ENCODE peak calls at places on chromosome 2, in seven cellular contexts. D is WTC11; X is Caco-2; S is type B pancreatic cell; C is endothelial cell of umbilical vein; Q is CD4-positive, alpha-beta T cell; M is lung. L is an unnamed sample.

GRCh38 chr2:48607307-48608014 is 10.2 kb upstream of the GTF2A1L start:
- DNase-seq in D (no peak), X (no peak), S (no peak), C (peak), Q (no peak), M (no peak), L (no peak)

GRCh38 chr2:234102112-234102511 is 51.6 kb downstream of the SPP2 start:
- DNase-seq in D (no peak), X (peak), S (no peak), C (no peak), Q (no peak), M (no peak), L (no peak)

GRCh38 chr2:150279673-150280072 is 207.8 kb downstream of the RND3 start:
- DNase-seq in D (no peak), X (no peak), S (no peak), C (peak), Q (no peak), M (no peak), L (no peak)

GRCh38 chr2:17479875-17480274 is 38.4 kb downstream of the RAD51AP2 start:
- DNase-seq in D (no peak), X (peak), S (no peak), C (no peak), Q (no peak), M (no peak), L (no peak)

GRCh38 chr2:122368576-122369243 is 613.3 kb downstream of the TSN start:
- DNase-seq in D (no peak), X (no peak), S (no peak), C (no peak), Q (no peak), M (no peak), L (no peak)

GRCh38 chr2:69333352-69333751 is 53.7 kb downstream of the GFPT1 start:
- DNase-seq in D (no peak), X (no peak), S (no peak), C (no peak), Q (no peak), M (no peak), L (no peak)

GRCh38 chr2:216274194-216274593 is 98.1 kb downstream of the MARCHF4 start:
- DNase-seq in D (no peak), X (no peak), S (no peak), C (no peak), Q (no peak), M (no peak), L (no peak)

GRCh38 chr2:1231664-1232063 is 181.6 kb upstream of the TPO start:
- DNase-seq in D (no peak), X (no peak), S (no peak), C (no peak), Q (no peak), M (no peak), L (no peak)

GRCh38 chr2:189982087-189982486 is 80.4 kb downstream of the MSTN start:
- DNase-seq in D (no peak), X (no peak), S (no peak), C (no peak), Q (no peak), M (no peak), L (no peak)

GRCh38 chr2:5969301-5969700 is 277.1 kb downstream of the SOX11 start:
- DNase-seq in D (no peak), X (no peak), S (no peak), C (no peak), Q (no peak), M (peak), L (no peak)

GRCh38 chr2:60394467-60394866 is 159.0 kb downstream of the BCL11A start:
- DNase-seq in D (no peak), X (no peak), S (no peak), C (no peak), Q (no peak), M (no peak), L (no peak)

GRCh38 chr2:191864623-191865521 is 18.0 kb upstream of the CAVIN2 start:
- DNase-seq in D (no peak), X (no peak), S (no peak), C (peak), Q (no peak), M (no peak), L (no peak)

GRCh38 chr2:181738074-181738473 is 57.8 kb upstream of the NEUROD1 start:
- DNase-seq in D (no peak), X (no peak), S (no peak), C (peak), Q (no peak), M (no peak), L (no peak)

GRCh38 chr2:100990166-100990565 is 11.9 kb upstream of the RPL31 start:
- DNase-seq in D (no peak), X (no peak), S (no peak), C (no peak), Q (no peak), M (no peak), L (no peak)

GRCh38 chr2:31434911-31435310 is 20.4 kb upstream of the XDH start:
- DNase-seq in D (no peak), X (no peak), S (no peak), C (no peak), Q (no peak), M (no peak), L (no peak)
- TF ChIP-seq CTCF in D (no peak), X (no peak), S (no peak), C (no peak), Q (no peak), M (no peak), L (peak)

GRCh38 chr2:106868199-106868598 is 17.8 kb downstream of the ST6GAL2 start:
- DNase-seq in D (peak), X (no peak), S (no peak), C (no peak), Q (no peak), M (no peak), L (no peak)
- TF ChIP-seq CTCF in D (peak), X (no peak), S (peak), C (no peak), Q (no peak), M (no peak), L (peak)

DNA sequence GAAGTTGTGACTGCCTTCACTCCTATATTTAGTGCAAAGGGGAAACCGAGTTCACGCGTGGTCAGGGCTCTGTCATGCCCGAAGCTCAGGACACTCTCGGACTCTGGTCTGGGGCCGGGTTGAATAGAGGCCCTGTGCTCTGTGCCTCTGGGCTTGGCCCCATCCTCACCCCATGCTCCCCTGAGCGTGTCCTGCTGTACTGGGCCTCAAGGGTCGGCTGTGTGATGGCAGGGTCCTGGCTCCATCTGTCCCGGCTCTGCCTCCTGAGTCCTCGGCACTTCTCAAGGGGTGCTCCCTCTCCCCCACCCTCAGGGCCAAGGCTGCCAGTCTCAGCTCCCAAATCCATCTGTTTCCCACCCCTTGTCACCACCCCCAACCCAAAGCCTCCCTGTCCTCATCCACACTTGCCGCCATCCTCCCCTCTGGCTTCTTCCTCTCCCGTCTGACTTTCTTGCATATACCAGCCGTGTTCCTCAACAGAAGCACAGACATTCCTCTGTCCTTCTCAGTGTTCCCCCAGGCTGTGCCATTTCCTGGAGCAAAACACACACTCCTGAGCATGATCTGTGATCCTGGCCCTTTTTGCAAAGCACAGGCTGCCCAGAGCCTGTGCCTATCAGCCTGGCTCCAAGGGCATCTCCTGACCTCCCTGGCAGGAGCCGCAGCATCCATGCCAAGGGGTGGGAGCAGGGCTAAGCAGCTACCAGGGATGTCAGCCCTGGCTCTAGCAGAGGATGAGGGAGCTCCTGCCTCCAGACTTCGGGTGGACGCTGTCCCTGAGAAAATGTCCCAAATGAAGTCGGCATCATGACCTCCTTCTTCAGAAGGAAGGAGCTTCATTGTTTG is 64.2 kb upstream of the OTOS start:
- DNase-seq in D (no peak), X (no peak), S (no peak), C (no peak), Q (no peak), M (no peak), L (no peak)
- TF ChIP-seq CTCF in D (no peak), X (no peak), S (no peak), C (no peak), Q (no peak), M (no peak), L (no peak)

GRCh38 chr2:212145111-212145510 is 393.5 kb downstream of the ERBB4 start:
- DNase-seq in D (no peak), X (no peak), S (no peak), C (no peak), Q (no peak), M (no peak), L (no peak)

GRCh38 chr2:212142616-212143015 is 396.0 kb downstream of the ERBB4 start:
- DNase-seq in D (no peak), X (no peak), S (no peak), C (no peak), Q (no peak), M (no peak), L (no peak)

GRCh38 chr2:212153923-212154322 is 384.7 kb downstream of the ERBB4 start:
- DNase-seq in D (no peak), X (no peak), S (no peak), C (no peak), Q (no peak), M (no peak), L (no peak)

DNA sequence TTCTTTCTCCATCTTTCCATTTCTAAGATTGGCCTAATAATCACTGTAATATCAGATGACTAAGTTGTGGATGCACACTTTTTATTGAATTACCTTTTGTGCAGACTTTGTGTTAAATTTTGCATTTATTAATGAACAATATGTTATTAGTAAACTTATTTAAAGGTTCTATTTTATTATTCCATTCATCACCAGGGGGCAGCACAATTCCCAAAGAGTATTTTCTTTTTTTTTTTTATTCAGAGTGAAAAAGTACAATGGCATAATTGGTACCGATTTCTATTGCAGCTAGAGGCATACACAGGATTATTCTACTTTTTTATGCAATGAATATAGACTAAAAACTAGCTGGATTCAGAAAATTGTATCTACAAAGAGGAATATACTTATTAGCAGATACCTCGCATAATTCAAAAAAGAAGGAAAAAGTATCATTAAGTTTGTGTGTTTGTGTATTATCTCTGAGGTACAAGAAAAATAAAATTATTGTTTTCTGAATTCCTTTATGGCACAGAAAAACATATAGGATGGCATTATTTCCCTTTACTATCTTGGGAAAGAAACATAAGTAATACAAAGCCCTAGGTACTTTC is 390.6 kb downstream of the ERBB4 start:
- DNase-seq in D (no peak), X (no peak), S (no peak), C (peak), Q (no peak), M (no peak), L (no peak)
- TF ChIP-seq CTCF in D (no peak), X (peak), S (peak), C (peak), Q (no peak), M (no peak), L (peak)

DNA sequence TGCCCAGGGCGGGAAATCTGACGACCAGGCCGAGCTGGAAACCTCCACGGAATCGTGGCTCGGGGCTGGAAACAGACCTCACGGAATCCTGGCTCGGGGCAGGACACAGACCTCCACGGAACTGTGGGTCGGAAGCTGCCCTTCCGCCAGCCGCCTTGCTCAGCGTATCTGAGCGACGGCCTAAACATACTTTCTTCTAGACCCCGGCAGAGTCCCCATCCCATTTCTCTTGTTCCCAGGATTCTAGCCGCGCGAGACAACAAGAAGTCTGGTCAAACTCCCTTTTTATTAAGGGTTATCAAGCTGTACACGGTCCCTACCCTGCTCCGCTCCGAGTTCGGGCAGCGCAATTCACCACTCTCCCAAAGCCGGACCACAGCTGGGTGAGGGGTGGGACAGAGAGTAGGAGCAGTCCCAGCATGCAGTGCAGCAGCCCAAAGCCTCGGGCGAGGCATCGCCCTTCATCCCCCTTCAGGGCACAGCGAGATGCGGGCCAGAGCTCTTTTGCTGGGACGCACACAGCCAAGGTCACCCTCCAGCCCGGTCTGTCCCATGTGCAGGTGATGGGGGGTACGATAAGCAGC is 447 bp upstream of the ABCB6 start:
- DNase-seq in D (peak), X (peak), S (no peak), C (no peak), Q (no peak), M (no peak), L (peak)
- TF ChIP-seq CTCF in D (no peak), X (no peak), S (no peak), C (no peak), Q (no peak), M (no peak), L (no peak)

DNA sequence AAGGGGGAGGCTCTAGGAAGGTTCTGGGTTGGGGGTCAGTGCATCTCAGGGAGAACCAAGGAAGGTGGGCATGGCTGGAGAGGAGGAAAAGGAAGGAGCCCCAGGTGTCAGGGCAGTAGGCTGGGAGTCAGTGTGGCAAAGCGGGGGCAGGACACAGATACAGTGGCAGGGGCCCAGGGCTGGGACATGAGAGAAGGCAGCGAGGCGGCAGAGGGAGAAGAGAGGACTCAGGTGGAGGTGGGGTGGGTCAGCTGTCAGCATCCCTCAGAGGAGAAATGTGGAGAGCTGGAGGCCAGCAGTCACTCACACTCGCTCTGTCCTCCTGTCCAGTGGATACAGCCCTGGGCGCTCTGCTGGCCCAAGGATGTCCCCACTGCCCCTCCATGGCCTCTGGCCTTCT is 5.6 kb upstream of the GMPPA start:
- DNase-seq in D (no peak), X (no peak), S (no peak), C (no peak), Q (no peak), M (no peak), L (no peak)
- TF ChIP-seq CTCF in D (no peak), X (no peak), S (no peak), C (no peak), Q (no peak), M (no peak), L (no peak)

L was measured in chondrocyte.